ENCODE peak calls at places on chromosomes 13 and 19, in eight cellular contexts. V, M, U, L, W, O, G and F are unnamed samples. For H3K36me3, the result is how much of the 10 kb centered on the place peaks cover.

GRCh38 chr19:47435196-47435595 is 15.9 kb upstream of the MEIS3 start:
- DNase-seq in U (no peak), L (no peak), M (peak), G (no peak), W (no peak), V (no peak), O (no peak), F (no peak)

GRCh38 chr19:2550431-2551171 is 74.7 kb downstream of the GADD45B start:
- DNase-seq in L (no peak), U (no peak), W (no peak), V (peak), M (no peak), O (peak), G (no peak), F (no peak)

GRCh38 chr13:25725104-25725503 is 326.7 kb downstream of the SHISA2 start:
- DNase-seq in U (no peak), W (no peak), M (no peak), G (no peak), O (no peak), L (no peak), V (no peak), F (no peak)

GRCh38 chr13:34161829-34162544 is 344.0 kb downstream of the RFC3 start:
- DNase-seq in V (peak), W (no peak), U (no peak), M (no peak), G (no peak), L (no peak), O (no peak), F (no peak)

GRCh38 chr13:37094840-37095239 is 10.6 kb downstream of the CSNK1A1L start:
- DNase-seq in G (no peak), U (no peak), V (no peak), L (no peak), W (no peak), M (no peak), O (no peak), F (no peak)

GRCh38 chr19:43820098-43820860 is 6.8 kb upstream of the ZNF283 start:
- DNase-seq in V (peak), M (peak), G (no peak), O (peak), L (peak), U (no peak), W (peak), F (peak)

GRCh38 chr13:89925107-89925506 is 1422.4 kb upstream of the MIR17HG start:
- DNase-seq in W (no peak), V (peak), L (no peak), O (no peak), U (no peak), M (no peak), G (no peak), F (no peak)

GRCh38 chr19:3496392-3497273 is 3.8 kb downstream of the DOHH start:
- DNase-seq in L (no peak), O (no peak), V (no peak), G (no peak), W (no peak), M (no peak), U (no peak), F (no peak)

GRCh38 chr13:47036291-47037008 is 139.6 kb upstream of the HTR2A start:
- DNase-seq in V (no peak), W (no peak), M (no peak), O (no peak), G (no peak), L (peak), U (no peak), F (no peak)

GRCh38 chr13:24511019-24511823 is 1.4 kb downstream of the PARP4 start:
- DNase-seq in V (peak), L (peak), G (peak), W (peak), O (no peak), U (peak), M (no peak), F (no peak)

GRCh38 chr19:36528921-36529518 is 949 bp upstream of the ZNF260 start:
- DNase-seq in L (no peak), U (peak), O (no peak), G (no peak), M (no peak), V (no peak), W (no peak), F (no peak)

GRCh38 chr19:47003611-47003935 is 16.1 kb upstream of the NPAS1 start:
- DNase-seq in O (no peak), G (no peak), U (no peak), W (no peak), V (no peak), L (no peak), M (no peak), F (no peak)

GRCh38 chr13:45393941-45394570 is 24.1 kb downstream of the SLC25A30 start:
- DNase-seq in L (peak), M (no peak), U (peak), O (no peak), W (peak), V (peak), G (no peak), F (peak)

GRCh38 chr19:6204212-6204611 is 68.7 kb downstream of the ACSBG2 start:
- DNase-seq in U (no peak), G (no peak), M (no peak), V (peak), O (no peak), W (no peak), L (no peak), F (no peak)

GRCh38 chr19:8334458-8335342 is 8.4 kb downstream of the KANK3 start:
- DNase-seq in V (peak), U (no peak), M (peak), O (peak), W (no peak), G (no peak), L (peak), F (no peak)

GRCh38 chr13:113559901-113560644 is 24.5 kb upstream of the TFDP1 start:
- DNase-seq in U (no peak), L (no peak), W (peak), G (no peak), O (no peak), V (no peak), M (no peak), F (no peak)

GRCh38 chr19:39474139-39474620 is 6.5 kb upstream of the TIMM50 start:
- DNase-seq in L (peak), O (peak), M (peak), U (peak), G (peak), W (peak), V (peak), F (peak)

GRCh38 chr13:74886496-74886895 is 595.5 kb downstream of the TBC1D4 start:
- DNase-seq in W (no peak), M (no peak), G (no peak), L (no peak), U (no peak), O (no peak), V (peak), F (no peak)

GRCh38 chr13:90447735-90448103 is 899.8 kb upstream of the MIR17HG start:
- DNase-seq in O (no peak), U (no peak), V (peak), M (no peak), G (no peak), L (no peak), W (no peak), F (no peak)

GRCh38 chr19:58123354-58123753 is 25.3 kb upstream of the ZSCAN18 start:
- DNase-seq in G (no peak), O (no peak), W (no peak), V (no peak), U (no peak), M (no peak), L (no peak), F (no peak)

GRCh38 chr19:58117841-58118575 is 20.0 kb upstream of the ZSCAN18 start:
- DNase-seq in L (no peak), V (no peak), M (no peak), O (no peak), W (no peak), G (no peak), U (no peak), F (no peak)

GRCh38 chr19:58118979-58119733 is 21.1 kb upstream of the ZSCAN18 start:
- DNase-seq in V (no peak), W (no peak), M (no peak), L (no peak), O (no peak), U (no peak), G (no peak), F (no peak)
- H3K36me3 ChIP-seq in V (under half), W (under half), M (under half), L (under half), O (under half), U (under half), G (under half), F (under half)

GRCh38 chr19:41218249-41218614 is 791 bp upstream of the AXL start:
- DNase-seq in U (no peak), V (no peak), O (no peak), L (no peak), W (no peak), M (no peak), G (no peak), F (no peak)

GRCh38 chr19:41218615-41219507 is at the start of gene AXL:
- DNase-seq in G (peak), M (peak), V (peak), W (peak), U (no peak), O (peak), L (peak), F (peak)

GRCh38 chr19:41221514-41222205 is 2.6 kb downstream of the AXL start:
- DNase-seq in L (no peak), V (no peak), G (no peak), U (no peak), W (no peak), O (no peak), M (peak), F (no peak)

GRCh38 chr19:41222240-41222639 is 3.2 kb downstream of the AXL start:
- DNase-seq in W (no peak), G (no peak), L (no peak), O (no peak), U (no peak), M (peak), V (no peak), F (no peak)

GRCh38 chr19:41219924-41220567 is 1.0 kb downstream of the AXL start:
- DNase-seq in U (peak), G (no peak), M (peak), L (peak), V (peak), O (peak), W (no peak), F (peak)
- H3K4me3 ChIP-seq in U (peak), G (peak), M (peak), L (no peak), V (peak), O (peak), W (no peak), F (peak)

GRCh38 chr19:11738746-11739620 is at the start of gene ZNF823:
- DNase-seq in V (peak), U (peak), G (peak), O (peak), L (peak), W (peak), M (peak), F (peak)

GRCh38 chr19:11736696-11737095 is 2.0 kb downstream of the ZNF823 start:
- DNase-seq in W (peak), V (peak), M (peak), G (no peak), O (peak), L (peak), U (peak), F (peak)

GRCh38 chr19:11735375-11735774 is 3.4 kb downstream of the ZNF823 start:
- DNase-seq in W (no peak), G (no peak), O (no peak), U (no peak), L (no peak), M (no peak), V (no peak), F (no peak)

GRCh38 chr19:11737964-11738745 is 591 bp downstream of the ZNF823 start:
- DNase-seq in W (peak), U (peak), G (no peak), L (peak), M (peak), V (peak), O (peak), F (peak)
- TF ChIP-seq CTCF in W (no peak), U (no peak), G (no peak), L (peak), M (no peak), V (peak), O (peak), F (no peak)

DNA sequence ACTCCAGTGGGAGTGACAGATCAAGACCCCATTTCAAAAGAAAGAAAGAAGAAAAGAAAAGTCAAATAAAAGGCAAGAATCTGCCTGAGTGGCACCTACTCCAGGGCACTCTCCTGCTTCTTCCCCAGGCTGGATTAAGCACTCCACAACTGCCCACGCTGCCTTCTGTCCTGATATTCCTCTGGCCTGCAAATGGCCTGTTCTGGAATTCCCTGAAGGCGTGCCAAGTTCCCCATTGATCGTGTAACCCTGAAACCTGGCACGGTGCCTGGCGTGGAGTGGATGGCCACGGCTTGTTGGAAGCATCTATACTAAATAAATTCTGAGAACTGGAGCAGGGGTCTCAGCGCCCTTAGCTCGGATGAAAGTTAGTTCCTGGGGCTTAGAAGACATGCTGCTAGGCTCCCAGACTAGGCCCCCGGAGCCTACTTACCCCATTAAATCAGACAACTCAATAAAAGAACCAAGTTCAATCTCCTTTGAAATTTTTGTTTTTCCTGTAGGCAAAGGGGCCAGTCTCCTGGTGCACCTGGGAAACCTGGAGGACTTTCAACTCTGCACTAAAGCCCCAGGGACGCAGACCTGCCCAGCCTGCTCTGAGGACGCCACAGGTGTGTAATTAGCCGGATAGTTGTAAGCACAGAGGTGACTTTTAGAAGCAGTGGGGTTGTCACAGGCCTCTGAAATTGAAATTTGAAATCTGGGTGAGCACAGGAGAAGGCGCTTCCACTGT is 21.9 kb downstream of the ANKRD27 start:
- DNase-seq in G (peak), M (peak), V (peak), U (no peak), W (peak), L (peak), O (peak), F (peak)
- H3K36me3 ChIP-seq in G (under half), M (half or more), V (under half), U (half or more), W (under half), L (under half), O (half or more), F (under half)

DNA sequence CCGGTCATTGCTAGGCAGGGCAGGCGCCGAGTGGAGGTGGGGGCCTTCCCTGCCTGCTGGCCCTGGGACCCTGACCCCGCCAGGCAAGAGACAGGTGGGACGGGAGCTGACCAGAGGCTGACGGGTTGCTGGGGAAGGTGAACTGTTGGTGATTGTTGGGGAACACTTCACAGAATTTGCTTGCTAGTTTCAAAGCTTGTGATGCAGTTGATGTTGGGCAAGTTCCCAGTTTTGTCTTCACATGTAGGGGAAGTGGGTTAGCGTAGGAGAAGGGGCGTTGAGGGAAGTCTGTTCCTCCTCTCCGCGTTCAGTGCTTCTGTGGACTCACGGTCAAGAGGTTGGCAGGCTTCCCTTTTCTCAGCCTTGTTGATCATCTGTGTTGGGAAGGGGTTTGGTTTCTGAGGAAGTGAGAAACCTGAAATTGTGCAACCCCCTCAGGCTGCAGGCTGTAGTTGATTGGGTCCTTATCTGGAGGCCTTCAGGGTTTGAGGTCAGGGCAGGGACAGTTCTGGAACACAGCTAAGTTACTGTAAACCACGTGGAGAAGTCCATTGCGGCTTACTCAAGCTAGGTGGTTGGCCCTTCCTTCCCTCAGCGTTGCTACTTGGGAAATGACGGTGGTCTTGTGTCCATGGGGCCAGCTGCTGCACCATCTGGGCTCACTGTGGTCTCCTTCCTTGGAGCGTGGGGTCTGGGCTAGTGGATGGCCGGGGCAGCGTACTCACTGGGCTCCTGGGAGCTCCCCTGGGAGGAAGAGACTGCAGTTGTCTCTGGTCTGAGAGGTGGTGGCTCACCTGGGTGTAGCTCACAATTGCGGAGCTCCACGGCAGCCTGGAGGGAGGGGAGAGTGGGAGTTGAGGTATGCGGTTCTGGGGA is 7.5 kb downstream of the RPS9 start:
- DNase-seq in G (peak), M (peak), U (peak), L (peak), V (peak), O (peak), W (peak), F (no peak)
- H3K4me3 ChIP-seq in G (no peak), M (no peak), U (peak), L (no peak), V (no peak), O (no peak), W (no peak), F (no peak)

DNA sequence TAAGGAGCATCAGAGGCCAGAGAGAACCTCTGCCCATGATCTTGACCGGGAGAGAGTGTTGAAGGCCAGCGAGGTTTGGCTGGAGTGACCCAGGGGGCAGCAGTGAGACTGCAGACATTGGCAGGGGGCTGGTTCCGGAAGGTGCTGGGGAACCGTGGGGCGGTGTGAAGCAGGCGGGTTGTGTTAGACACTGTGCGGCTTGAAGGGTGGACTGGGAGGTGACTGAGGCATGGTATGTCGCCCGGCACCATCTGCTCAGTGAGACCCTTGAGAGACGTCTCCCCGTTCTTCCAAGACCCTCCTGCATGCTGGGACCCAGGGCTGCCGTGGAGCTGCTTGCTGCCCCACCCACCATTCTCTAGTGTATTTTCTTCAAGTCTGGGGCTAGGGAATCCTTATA is 24.6 kb downstream of the CARM1 start:
- DNase-seq in G (no peak), W (no peak), O (no peak), U (no peak), V (no peak), L (no peak), M (no peak), F (no peak)
- TF ChIP-seq CTCF in G (no peak), W (no peak), O (no peak), U (peak), V (peak), L (no peak), M (no peak), F (no peak)

GRCh38 chr19:41906916-41907680 is 21.2 kb downstream of the ERFL start:
- DNase-seq in M (no peak), G (no peak), U (no peak), V (no peak), L (no peak), W (no peak), O (no peak), F (no peak)

GRCh38 chr19:41905273-41906002 is 22.5 kb downstream of the ARHGEF1 start:
- DNase-seq in U (no peak), L (no peak), M (no peak), O (no peak), V (no peak), G (no peak), W (no peak), F (no peak)

GRCh38 chr19:41907994-41908615 is 20.1 kb downstream of the ERFL start:
- DNase-seq in O (no peak), V (no peak), G (no peak), L (no peak), U (no peak), W (no peak), M (no peak), F (no peak)

GRCh38 chr19:41904118-41904870 is 21.3 kb downstream of the ARHGEF1 start:
- DNase-seq in U (no peak), O (no peak), M (no peak), L (peak), V (no peak), W (no peak), G (no peak), F (no peak)

DNA sequence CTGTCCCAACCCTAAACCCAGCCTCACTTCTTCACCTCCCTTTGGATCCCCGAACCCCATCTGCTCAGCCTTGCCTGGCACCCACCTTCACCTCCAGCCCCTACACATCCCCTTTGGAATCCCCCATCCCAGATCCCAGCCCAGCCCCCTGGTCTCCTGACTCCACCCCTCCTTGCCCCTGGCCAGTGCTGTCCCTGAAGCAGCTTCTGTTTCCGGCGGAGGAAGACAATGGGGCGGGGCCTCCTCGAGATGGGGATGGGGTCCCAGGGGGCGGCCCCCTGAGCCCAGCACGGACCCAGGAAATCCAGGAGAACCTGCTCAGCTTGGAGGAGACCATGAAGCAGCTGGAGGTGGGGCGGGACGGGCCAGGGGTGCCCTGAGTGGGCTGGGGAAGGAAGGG is 22.0 kb downstream of the ERFL start:
- DNase-seq in U (no peak), M (no peak), L (no peak), W (no peak), V (no peak), G (no peak), O (no peak), F (no peak)
- H3K36me3 ChIP-seq in U (half or more), M (half or more), L (under half), W (half or more), V (under half), G (under half), O (half or more), F (under half)

DNA sequence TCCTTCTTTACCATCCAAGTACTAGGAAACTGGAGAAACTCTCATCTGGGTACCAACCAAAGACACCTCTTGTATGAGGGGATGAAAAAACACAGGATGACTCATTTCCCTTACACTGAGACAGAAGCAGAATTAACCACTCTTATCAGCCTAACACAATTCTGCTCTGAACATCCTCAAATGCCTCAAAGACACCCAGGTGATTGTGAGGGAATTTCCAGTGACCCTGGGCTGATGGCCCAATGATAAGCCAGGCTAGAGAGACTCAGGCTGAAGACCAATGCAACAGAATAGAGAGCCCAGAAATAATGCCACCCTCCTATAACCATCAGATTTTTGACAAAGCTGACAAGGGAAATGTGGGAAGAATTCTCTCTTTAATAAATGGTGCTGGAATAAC is 7.0 kb downstream of the ZNF737 start:
- DNase-seq in V (no peak), G (no peak), U (no peak), L (no peak), O (no peak), M (no peak), W (no peak), F (no peak)
- H3K4me3 ChIP-seq in V (no peak), G (no peak), U (no peak), L (no peak), O (no peak), M (no peak), W (no peak), F (no peak)